ENCODE peak calls at places on chromosomes 16 and 17, in nine cellular contexts. X, V, U, G, F, M, Q, O and S are unnamed samples.

GRCh38 chr17:65975878-65976277 is 216.1 kb downstream of the CEP112 start:
- DNase-seq in F (peak; percentile 59), X (no peak), G (no peak), V (no peak), M (no peak), Q (no peak), U (no peak), O (no peak), S (no peak)

GRCh38 chr16:25823891-25824290 is 132.1 kb downstream of the HS3ST4 start:
- DNase-seq in X (no peak), O (no peak), U (no peak), V (no peak), G (no peak), M (no peak), F (no peak), Q (no peak), S (no peak)

GRCh38 chr17:67995568-67996191 is 589 bp downstream of the C17orf58 start:
- DNase-seq in X (peak; percentile 48), V (no peak), F (peak; percentile 65), M (peak; percentile 12), U (peak; percentile 14), O (no peak), Q (no peak), G (peak; percentile 13), S (no peak)

GRCh38 chr16:81311762-81312161 is 3.0 kb upstream of the GAN start:
- DNase-seq in M (no peak), O (no peak), U (no peak), X (no peak), Q (no peak), V (no peak), F (no peak), G (no peak), S (no peak)

GRCh38 chr16:8204769-8205168 is 385.5 kb downstream of the TMEM114 start:
- DNase-seq in X (no peak), V (no peak), Q (no peak), O (no peak), F (no peak), G (no peak), M (no peak), U (no peak), S (no peak)

GRCh38 chr17:82003411-82004381 is 19.0 kb downstream of the CENPX start:
- DNase-seq in F (no peak), X (peak; percentile 48), U (peak; percentile 89), Q (peak; percentile 72), G (no peak), V (no peak), M (no peak), O (peak; percentile 84), S (peak; percentile 59)

GRCh38 chr17:80921159-80921558 is 70.5 kb upstream of the CHMP6 start:
- DNase-seq in X (no peak), O (no peak), G (no peak), M (no peak), Q (no peak), F (no peak), V (no peak), U (no peak), S (no peak)

GRCh38 chr16:8594149-8594666 is 3.9 kb upstream of the TMEM114 start:
- DNase-seq in O (no peak), Q (no peak), X (no peak), M (no peak), V (no peak), U (no peak), G (no peak), F (no peak), S (peak; percentile 22)

GRCh38 chr16:1674306-1674705 is 3.8 kb upstream of the JPT2 start:
- DNase-seq in Q (no peak), U (no peak), X (no peak), V (no peak), O (no peak), M (no peak), F (no peak), G (no peak), S (no peak)

GRCh38 chr16:49969356-49970030 is 55.5 kb upstream of the CNEP1R1 start:
- DNase-seq in M (no peak), O (no peak), U (peak; percentile 8), G (no peak), V (no peak), Q (no peak), F (peak; percentile 35), X (peak; percentile 12), S (no peak)

GRCh38 chr17:75785016-75785769 is 587 bp downstream of the UNK start:
- DNase-seq in O (peak; percentile 73), F (peak; percentile 93), G (peak; percentile 66), Q (peak; percentile 82), M (peak; percentile 90), X (peak; percentile 89), V (peak; percentile 95), U (peak; percentile 94), S (peak; percentile 58)

GRCh38 chr16:74466872-74467271 is 45.6 kb upstream of the CLEC18B start:
- DNase-seq in U (no peak), V (no peak), M (no peak), O (no peak), G (no peak), X (no peak), F (no peak), Q (no peak), S (no peak)

GRCh38 chr17:59361916-59362810 is 30.7 kb downstream of the YPEL2 start:
- DNase-seq in Q (no peak), M (peak; percentile 46), F (no peak), O (peak; percentile 68), V (no peak), X (no peak), G (no peak), U (peak; percentile 90), S (peak; percentile 64)

GRCh38 chr16:56600398-56600999 is 7.9 kb upstream of the MT2A start:
- DNase-seq in U (peak; percentile 63), Q (no peak), O (no peak), G (no peak), X (no peak), M (peak; percentile 55), V (no peak), F (peak; percentile 61), S (no peak)

GRCh38 chr16:67115649-67116048 is 5.9 kb downstream of the PHAF1 start:
- DNase-seq in O (peak; percentile 61), M (no peak), F (no peak), Q (no peak), G (no peak), U (peak; percentile 67), V (no peak), X (no peak), S (peak; percentile 66)

GRCh38 chr16:19882641-19883040 is 2.0 kb downstream of the GPRC5B start:
- DNase-seq in V (no peak), G (peak; percentile 56), X (no peak), Q (no peak), M (no peak), O (no peak), F (peak; percentile 81), U (no peak), S (no peak)

GRCh38 chr16:1770328-1771071 is 843 bp downstream of the NME3 start:
- DNase-seq in G (no peak), F (peak; percentile 55), X (peak; percentile 75), O (no peak), U (peak; percentile 59), Q (peak; percentile 42), V (no peak), M (peak; percentile 62), S (no peak)

GRCh38 chr16:83211711-83212110 is 584.9 kb downstream of the CDH13 start:
- DNase-seq in M (no peak), V (no peak), Q (no peak), G (no peak), X (no peak), F (peak; percentile 17), O (no peak), U (no peak), S (no peak)

GRCh38 chr17:78933959-78934568 is 8.9 kb upstream of the TIMP2 start:
- DNase-seq in V (peak; percentile 93), G (peak; percentile 74), U (peak; percentile 99), O (peak; percentile 99), X (peak; percentile 92), Q (peak; percentile 92), M (peak; percentile 63), F (peak; percentile 89), S (peak; percentile 87)

GRCh38 chr17:44558349-44559287 is 1.3 kb downstream of the FZD2 start:
- DNase-seq in F (peak; percentile 47), M (no peak), U (peak; percentile 56), V (no peak), G (no peak), O (no peak), X (no peak), Q (no peak), S (no peak)

GRCh38 chr17:496761-497586 is 144.4 kb upstream of the RPH3AL start:
- DNase-seq in F (no peak), U (no peak), X (no peak), M (no peak), O (no peak), G (no peak), V (no peak), Q (no peak), S (no peak)

GRCh38 chr17:75480281-75480680 is 23.8 kb downstream of the TMEM94 start:
- DNase-seq in Q (no peak), X (no peak), F (no peak), O (no peak), V (no peak), M (no peak), U (no peak), G (no peak), S (no peak)

DNA sequence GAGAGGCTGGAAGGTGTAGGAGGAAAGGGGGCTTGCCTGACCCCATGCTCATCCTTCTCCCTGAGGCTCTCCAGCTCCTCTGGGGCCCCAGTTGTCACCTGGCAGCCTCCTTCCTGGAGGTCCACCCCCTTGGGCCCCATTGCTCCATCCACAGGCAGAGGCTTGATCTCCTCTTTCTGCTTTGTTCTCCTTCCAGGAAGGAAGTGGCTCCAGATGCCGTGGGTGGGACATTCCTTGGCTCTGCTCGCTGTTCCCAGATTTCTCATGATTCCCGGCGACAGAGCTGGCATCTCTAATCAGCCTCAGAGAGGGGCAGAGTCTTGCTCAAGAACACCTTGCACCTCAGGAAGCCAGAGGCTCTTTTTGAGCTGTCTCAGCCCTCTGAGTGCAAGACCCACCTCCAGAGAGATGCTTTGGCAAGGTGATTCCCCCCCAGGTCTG is 28.5 kb downstream of the CCR7 start:
- DNase-seq in G (no peak), V (no peak), X (no peak), U (peak; percentile 53), F (no peak), Q (no peak), M (no peak), O (no peak), S (no peak)
- H3K27ac ChIP-seq in G (no peak overlapping the region), V (peak overlapping the region; percentile 98), X (peak overlapping the region; percentile 97), U (peak overlapping the region; percentile 34), F (no peak overlapping the region), Q (peak overlapping the region; percentile 91), M (peak overlapping the region; percentile 42), O (peak overlapping the region; percentile 47), S (peak overlapping the region; percentile 87)

GRCh38 chr17:48873696-48874443 is 18.7 kb upstream of the ATP5MC1 start:
- DNase-seq in U (no peak), M (no peak), Q (no peak), G (no peak), V (no peak), F (no peak), O (no peak), X (no peak), S (no peak)
- H3K27ac ChIP-seq in U (no peak overlapping the region), M (peak overlapping the region; percentile 47), Q (peak overlapping the region; percentile 68), G (no peak overlapping the region), V (peak overlapping the region; percentile 72), F (no peak overlapping the region), O (no peak overlapping the region), X (peak overlapping the region; percentile 41), S (no peak overlapping the region)

GRCh38 chr17:42563543-42563942 is 1.6 kb downstream of the COASY start:
- DNase-seq in M (peak; percentile 79), G (no peak), F (no peak), O (no peak), X (no peak), Q (no peak), U (no peak), V (no peak), S (no peak)
- H3K27ac ChIP-seq in M (peak overlapping the region; percentile 90), G (no peak overlapping the region), F (no peak overlapping the region), O (no peak overlapping the region), X (no peak overlapping the region), Q (no peak overlapping the region), U (peak overlapping the region; percentile 83), V (no peak overlapping the region), S (peak overlapping the region; percentile 84)

GRCh38 chr17:19388791-19389190 is 1.8 kb upstream of the MFAP4 start:
- DNase-seq in V (no peak), F (no peak), X (no peak), U (no peak), M (peak; percentile 17), O (no peak), Q (no peak), G (no peak), S (no peak)
- H3K27ac ChIP-seq in V (peak overlapping the region; percentile 96), F (no peak overlapping the region), X (peak overlapping the region; percentile 87), U (no peak overlapping the region), M (peak overlapping the region; percentile 87), O (no peak overlapping the region), Q (peak overlapping the region; percentile 94), G (no peak overlapping the region), S (no peak overlapping the region)